ENCODE peak calls at places on chromosomes 6 and 20, in ten cellular contexts. One of them, this sample, is unnamed.

GRCh38 chr6:133337312-133337711 is 96.2 kb downstream of the EYA4 start:
- DNase-seq in PC-9: no peak
- DNase-seq in IMR-90: peak; percentile 86
- DNase-seq in iPS DF 6.9: no peak
- DNase-seq in OCI-LY7: no peak
- DNase-seq in gastrocnemius medialis: no peak
- DNase-seq in CD8-positive, alpha-beta memory T cell: no peak
- DNase-seq in hepatocyte: no peak
- DNase-seq in heart right ventricle: no peak
- DNase-seq in heart left ventricle: no peak
- DNase-seq in this sample: no peak

GRCh38 chr20:22274330-22274729 is 310.0 kb downstream of the FOXA2 start:
- DNase-seq in PC-9: no peak
- DNase-seq in IMR-90: no peak
- DNase-seq in iPS DF 6.9: no peak
- DNase-seq in OCI-LY7: no peak
- DNase-seq in gastrocnemius medialis: no peak
- DNase-seq in CD8-positive, alpha-beta memory T cell: no peak
- DNase-seq in hepatocyte: no peak
- DNase-seq in heart right ventricle: no peak
- DNase-seq in heart left ventricle: no peak
- DNase-seq in this sample: no peak

GRCh38 chr6:52284131-52284459 is 447 bp downstream of the MCM3 start:
- DNase-seq in PC-9: peak; percentile 44
- DNase-seq in IMR-90: peak; percentile 10
- DNase-seq in iPS DF 6.9: no peak
- DNase-seq in OCI-LY7: peak; percentile 71
- DNase-seq in gastrocnemius medialis: no peak
- DNase-seq in CD8-positive, alpha-beta memory T cell: no peak
- DNase-seq in hepatocyte: peak; percentile 67
- DNase-seq in heart right ventricle: no peak
- DNase-seq in heart left ventricle: peak; percentile 35
- DNase-seq in this sample: no peak

GRCh38 chr6:117232191-117232590 is 33.2 kb upstream of the VGLL2 start:
- DNase-seq in PC-9: no peak
- DNase-seq in IMR-90: no peak
- DNase-seq in iPS DF 6.9: no peak
- DNase-seq in OCI-LY7: no peak
- DNase-seq in gastrocnemius medialis: no peak
- DNase-seq in CD8-positive, alpha-beta memory T cell: no peak
- DNase-seq in hepatocyte: no peak
- DNase-seq in heart right ventricle: no peak
- DNase-seq in heart left ventricle: no peak
- DNase-seq in this sample: no peak

GRCh38 chr20:37651932-37652331 is 41.9 kb upstream of the CTNNBL1 start:
- DNase-seq in PC-9: no peak
- DNase-seq in IMR-90: no peak
- DNase-seq in iPS DF 6.9: peak; percentile 25
- DNase-seq in OCI-LY7: peak; percentile 44
- DNase-seq in gastrocnemius medialis: no peak
- DNase-seq in CD8-positive, alpha-beta memory T cell: no peak
- DNase-seq in hepatocyte: no peak
- DNase-seq in heart right ventricle: peak; percentile 35
- DNase-seq in heart left ventricle: peak; percentile 58
- DNase-seq in this sample: no peak

GRCh38 chr6:115896538-115897129 is 164.1 kb downstream of the FRK start:
- DNase-seq in PC-9: no peak
- DNase-seq in IMR-90: peak; percentile 29
- DNase-seq in iPS DF 6.9: no peak
- DNase-seq in OCI-LY7: peak; percentile 30
- DNase-seq in gastrocnemius medialis: no peak
- DNase-seq in CD8-positive, alpha-beta memory T cell: no peak
- DNase-seq in hepatocyte: peak; percentile 66
- DNase-seq in heart right ventricle: no peak
- DNase-seq in heart left ventricle: no peak
- DNase-seq in this sample: no peak

GRCh38 chr6:118372413-118372812 is 175.7 kb upstream of the PLN start:
- DNase-seq in PC-9: no peak
- DNase-seq in IMR-90: peak; percentile 62
- DNase-seq in iPS DF 6.9: no peak
- DNase-seq in OCI-LY7: no peak
- DNase-seq in gastrocnemius medialis: peak; percentile 80
- DNase-seq in CD8-positive, alpha-beta memory T cell: no peak
- DNase-seq in hepatocyte: no peak
- DNase-seq in heart right ventricle: peak; percentile 21
- DNase-seq in heart left ventricle: peak; percentile 85
- DNase-seq in this sample: no peak

GRCh38 chr20:32661820-32662528 is 11.8 kb downstream of the C20orf203 start:
- DNase-seq in PC-9: no peak
- DNase-seq in IMR-90: no peak
- DNase-seq in iPS DF 6.9: no peak
- DNase-seq in OCI-LY7: no peak
- DNase-seq in gastrocnemius medialis: no peak
- DNase-seq in CD8-positive, alpha-beta memory T cell: no peak
- DNase-seq in hepatocyte: no peak
- DNase-seq in heart right ventricle: no peak
- DNase-seq in heart left ventricle: no peak
- DNase-seq in this sample: no peak

GRCh38 chr20:24718696-24719095 is 230.4 kb upstream of the CST7 start:
- DNase-seq in PC-9: peak; percentile 61
- DNase-seq in IMR-90: no peak
- DNase-seq in iPS DF 6.9: no peak
- DNase-seq in OCI-LY7: no peak
- DNase-seq in gastrocnemius medialis: no peak
- DNase-seq in CD8-positive, alpha-beta memory T cell: no peak
- DNase-seq in hepatocyte: peak; percentile 2
- DNase-seq in heart right ventricle: no peak
- DNase-seq in heart left ventricle: no peak
- DNase-seq in this sample: no peak

GRCh38 chr20:45924391-45925261 is 9.9 kb upstream of the PCIF1 start:
- DNase-seq in PC-9: no peak
- DNase-seq in IMR-90: peak; percentile 61
- DNase-seq in iPS DF 6.9: no peak
- DNase-seq in OCI-LY7: no peak
- DNase-seq in gastrocnemius medialis: peak; percentile 36
- DNase-seq in CD8-positive, alpha-beta memory T cell: no peak
- DNase-seq in hepatocyte: peak; percentile 76
- DNase-seq in heart right ventricle: no peak
- DNase-seq in heart left ventricle: peak; percentile 73
- DNase-seq in this sample: no peak

GRCh38 chr6:31075528-31075927 is 36.8 kb downstream of the C6orf15 start:
- DNase-seq in PC-9: no peak
- DNase-seq in IMR-90: peak; percentile 90
- DNase-seq in iPS DF 6.9: no peak
- DNase-seq in OCI-LY7: no peak
- DNase-seq in gastrocnemius medialis: no peak
- DNase-seq in CD8-positive, alpha-beta memory T cell: no peak
- DNase-seq in hepatocyte: no peak
- DNase-seq in heart right ventricle: no peak
- DNase-seq in heart left ventricle: no peak
- DNase-seq in this sample: no peak

GRCh38 chr20:16759161-16759523 is 11.0 kb downstream of the OTOR start:
- DNase-seq in PC-9: no peak
- DNase-seq in IMR-90: no peak
- DNase-seq in iPS DF 6.9: no peak
- DNase-seq in OCI-LY7: no peak
- DNase-seq in gastrocnemius medialis: no peak
- DNase-seq in CD8-positive, alpha-beta memory T cell: no peak
- DNase-seq in hepatocyte: no peak
- DNase-seq in heart right ventricle: no peak
- DNase-seq in heart left ventricle: no peak
- DNase-seq in this sample: no peak

GRCh38 chr6:108436771-108437170 is 123.9 kb upstream of the FOXO3 start:
- DNase-seq in PC-9: no peak
- DNase-seq in IMR-90: no peak
- DNase-seq in iPS DF 6.9: no peak
- DNase-seq in OCI-LY7: no peak
- DNase-seq in gastrocnemius medialis: no peak
- DNase-seq in CD8-positive, alpha-beta memory T cell: no peak
- DNase-seq in hepatocyte: no peak
- DNase-seq in heart right ventricle: no peak
- DNase-seq in heart left ventricle: no peak
- DNase-seq in this sample: no peak

GRCh38 chr20:36541227-36542018 is at the start of gene MYL9:
- DNase-seq in PC-9: no peak
- DNase-seq in IMR-90: peak; percentile 62
- DNase-seq in iPS DF 6.9: no peak
- DNase-seq in OCI-LY7: no peak
- DNase-seq in gastrocnemius medialis: peak; percentile 51
- DNase-seq in CD8-positive, alpha-beta memory T cell: no peak
- DNase-seq in hepatocyte: peak; percentile 90
- DNase-seq in heart right ventricle: peak; percentile 94
- DNase-seq in heart left ventricle: peak; percentile 98
- DNase-seq in this sample: no peak

DNA sequence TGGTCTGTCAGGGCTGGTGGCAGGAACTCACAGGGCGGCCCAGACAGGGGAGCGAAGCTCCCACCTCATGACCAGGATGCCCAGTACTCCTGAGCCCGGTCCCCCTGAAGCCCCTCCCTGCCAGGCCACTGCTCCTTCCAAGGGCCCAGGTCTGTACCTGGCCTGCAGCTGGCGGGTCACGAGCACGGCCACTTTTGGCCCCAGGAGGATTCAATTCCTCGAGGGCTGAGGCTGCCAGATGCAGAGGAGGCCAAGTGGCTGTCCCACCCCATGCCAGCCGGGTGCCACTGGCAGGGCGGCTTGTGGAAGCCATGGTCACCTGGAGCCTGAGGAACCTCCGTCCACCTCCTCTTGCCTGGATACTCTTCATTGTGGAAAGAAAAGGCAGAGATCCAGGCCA is 17.4 kb downstream of the PMEPA1 start:
- DNase-seq in PC-9: no peak
- DNase-seq in IMR-90: no peak
- DNase-seq in iPS DF 6.9: no peak
- DNase-seq in OCI-LY7: no peak
- DNase-seq in gastrocnemius medialis: no peak
- DNase-seq in CD8-positive, alpha-beta memory T cell: no peak
- DNase-seq in hepatocyte: no peak
- DNase-seq in heart right ventricle: no peak
- DNase-seq in heart left ventricle: no peak
- DNase-seq in this sample: no peak
- H3K4me1 ChIP-seq in PC-9: peaks cover 97% of the 10 kb centered on the region
- H3K4me1 ChIP-seq in IMR-90: peaks cover 5% of the 10 kb centered on the region
- H3K4me1 ChIP-seq in iPS DF 6.9: peaks cover 5% of the 10 kb centered on the region
- H3K4me1 ChIP-seq in OCI-LY7: peaks cover 49% of the 10 kb centered on the region
- H3K4me1 ChIP-seq in gastrocnemius medialis: peaks cover 29% of the 10 kb centered on the region
- H3K4me1 ChIP-seq in CD8-positive, alpha-beta memory T cell: no peaks in the 10 kb centered on the region
- H3K4me1 ChIP-seq in hepatocyte: peaks cover 27% of the 10 kb centered on the region
- H3K4me1 ChIP-seq in heart right ventricle: peaks cover 54% of the 10 kb centered on the region
- H3K4me1 ChIP-seq in heart left ventricle: no peaks in the 10 kb centered on the region
- H3K4me1 ChIP-seq in this sample: peaks cover 100% of the 10 kb centered on the region

GRCh38 chr20:63132131-63132714 is 83.7 kb downstream of the YTHDF1 start:
- DNase-seq in PC-9: no peak
- DNase-seq in IMR-90: no peak
- DNase-seq in iPS DF 6.9: no peak
- DNase-seq in OCI-LY7: no peak
- DNase-seq in gastrocnemius medialis: no peak
- DNase-seq in CD8-positive, alpha-beta memory T cell: no peak
- DNase-seq in hepatocyte: no peak
- DNase-seq in heart right ventricle: peak; percentile 6
- DNase-seq in heart left ventricle: peak; percentile 4
- DNase-seq in this sample: no peak
- H3K4me1 ChIP-seq in PC-9: no peaks in the 10 kb centered on the region
- H3K4me1 ChIP-seq in IMR-90: no peaks in the 10 kb centered on the region
- H3K4me1 ChIP-seq in iPS DF 6.9: peaks cover 3% of the 10 kb centered on the region
- H3K4me1 ChIP-seq in OCI-LY7: no peaks in the 10 kb centered on the region
- H3K4me1 ChIP-seq in gastrocnemius medialis: no peaks in the 10 kb centered on the region
- H3K4me1 ChIP-seq in CD8-positive, alpha-beta memory T cell: no peaks in the 10 kb centered on the region
- H3K4me1 ChIP-seq in hepatocyte: no peaks in the 10 kb centered on the region
- H3K4me1 ChIP-seq in heart right ventricle: no peaks in the 10 kb centered on the region
- H3K4me1 ChIP-seq in heart left ventricle: no peaks in the 10 kb centered on the region
- H3K4me1 ChIP-seq in this sample: no peaks in the 10 kb centered on the region

DNA sequence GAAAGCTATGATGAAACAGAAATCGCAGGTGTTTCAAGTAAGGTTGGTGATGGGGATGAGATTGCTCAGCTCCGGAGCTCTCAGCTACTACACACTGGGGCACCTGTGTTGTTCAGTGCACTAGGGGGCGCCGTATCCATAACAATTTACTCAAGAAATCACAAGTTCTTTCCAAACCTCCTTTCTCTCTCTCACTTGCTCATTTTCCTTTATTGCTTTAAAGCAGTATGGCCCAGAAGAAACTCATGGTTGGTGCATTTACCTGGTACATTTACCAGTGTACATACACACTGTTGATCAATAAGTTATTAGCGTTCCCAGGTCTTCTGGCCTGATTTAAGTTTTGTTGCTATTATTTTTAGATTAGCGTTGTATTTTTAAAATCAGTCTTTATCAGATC is 235.2 kb upstream of the TAB2 start:
- DNase-seq in PC-9: peak; percentile 49
- DNase-seq in IMR-90: peak; percentile 75
- DNase-seq in iPS DF 6.9: peak; percentile 39
- DNase-seq in OCI-LY7: peak; percentile 77
- DNase-seq in gastrocnemius medialis: peak; percentile 38
- DNase-seq in CD8-positive, alpha-beta memory T cell: peak; percentile 70
- DNase-seq in hepatocyte: peak; percentile 85
- DNase-seq in heart right ventricle: peak; percentile 69
- DNase-seq in heart left ventricle: peak; percentile 88
- DNase-seq in this sample: peak; percentile 19
- H3K4me1 ChIP-seq in PC-9: peaks cover 30% of the 10 kb centered on the region
- H3K4me1 ChIP-seq in IMR-90: peaks cover 13% of the 10 kb centered on the region
- H3K4me1 ChIP-seq in iPS DF 6.9: no peaks in the 10 kb centered on the region
- H3K4me1 ChIP-seq in OCI-LY7: no peaks in the 10 kb centered on the region
- H3K4me1 ChIP-seq in gastrocnemius medialis: no peaks in the 10 kb centered on the region
- H3K4me1 ChIP-seq in CD8-positive, alpha-beta memory T cell: peaks cover 20% of the 10 kb centered on the region
- H3K4me1 ChIP-seq in hepatocyte: peaks cover 32% of the 10 kb centered on the region
- H3K4me1 ChIP-seq in heart right ventricle: peaks cover 14% of the 10 kb centered on the region
- H3K4me1 ChIP-seq in heart left ventricle: no peaks in the 10 kb centered on the region
- H3K4me1 ChIP-seq in this sample: peaks cover 13% of the 10 kb centered on the region

GRCh38 chr6:36118550-36119107 is 11.7 kb upstream of the MAPK13 start:
- DNase-seq in PC-9: peak; percentile 55
- DNase-seq in IMR-90: no peak
- DNase-seq in iPS DF 6.9: no peak
- DNase-seq in OCI-LY7: no peak
- DNase-seq in gastrocnemius medialis: peak; percentile 52
- DNase-seq in CD8-positive, alpha-beta memory T cell: peak; percentile 59
- DNase-seq in hepatocyte: peak; percentile 74
- DNase-seq in heart right ventricle: no peak
- DNase-seq in heart left ventricle: no peak
- DNase-seq in this sample: no peak
- H3K4me1 ChIP-seq in PC-9: peaks cover 48% of the 10 kb centered on the region
- H3K4me1 ChIP-seq in IMR-90: peaks cover 6% of the 10 kb centered on the region
- H3K4me1 ChIP-seq in iPS DF 6.9: peaks cover 7% of the 10 kb centered on the region
- H3K4me1 ChIP-seq in OCI-LY7: peaks cover 65% of the 10 kb centered on the region
- H3K4me1 ChIP-seq in gastrocnemius medialis: peaks cover 47% of the 10 kb centered on the region
- H3K4me1 ChIP-seq in CD8-positive, alpha-beta memory T cell: peaks cover 99% of the 10 kb centered on the region
- H3K4me1 ChIP-seq in hepatocyte: peaks cover 11% of the 10 kb centered on the region
- H3K4me1 ChIP-seq in heart right ventricle: no peaks in the 10 kb centered on the region
- H3K4me1 ChIP-seq in heart left ventricle: no peaks in the 10 kb centered on the region
- H3K4me1 ChIP-seq in this sample: peaks cover 12% of the 10 kb centered on the region